ENCODE peak calls at places on chromosomes 3 and 15, in six cellular contexts. S is foreskin fibroblast, L is A549, M is fibroblast of mammary gland, W is tibial nerve, D is body of pancreas. A is an unnamed sample.

GRCh38 chr3:26963356-26963742 is 340.8 kb downstream of the LRRC3B start:
- DNase-seq in S (no peak), L (peak), W (no peak), M (no peak), D (no peak), A (no peak)

GRCh38 chr15:94298359-94298758 is 67.0 kb downstream of the MCTP2 start:
- DNase-seq in L (no peak), M (peak), W (no peak), D (no peak), S (no peak), A (no peak)

GRCh38 chr3:44045476-44046275 is 196.0 kb upstream of the TOPAZ1 start:
- DNase-seq in L (no peak), D (peak), M (no peak), S (no peak), W (no peak), A (no peak)

GRCh38 chr15:80944818-80945217 is 44.8 kb downstream of the MESD start:
- DNase-seq in M (no peak), L (no peak), D (no peak), W (no peak), S (no peak), A (peak)

GRCh38 chr3:124209426-124209825 is 217.5 kb upstream of the ROPN1 start:
- DNase-seq in L (no peak), S (no peak), W (no peak), D (no peak), M (no peak), A (no peak)

GRCh38 chr3:170277833-170278586 is 55.8 kb downstream of the PRKCI start:
- DNase-seq in L (no peak), M (no peak), W (no peak), D (no peak), S (no peak), A (no peak)

GRCh38 chr3:158097571-158098553 is 8.4 kb downstream of the SHOX2 start:
- DNase-seq in W (no peak), S (no peak), D (peak), M (no peak), L (peak), A (no peak)

GRCh38 chr3:65030847-65031463 is 343.2 kb upstream of the ADAMTS9 start:
- DNase-seq in D (no peak), S (peak), W (no peak), M (peak), L (peak), A (no peak)

GRCh38 chr3:187360523-187361060 is 7.6 kb upstream of the RTP4 start:
- DNase-seq in L (no peak), D (no peak), W (no peak), M (peak), S (no peak), A (no peak)

GRCh38 chr15:84606653-84607120 is 5.9 kb downstream of the ZSCAN2 start:
- DNase-seq in W (no peak), L (peak), D (peak), S (no peak), M (no peak), A (no peak)

GRCh38 chr15:41797194-41797593 is 22.9 kb downstream of the MAPKBP1 start:
- DNase-seq in M (no peak), D (no peak), S (no peak), L (no peak), W (no peak), A (no peak)

GRCh38 chr3:173109143-173109542 is 31.9 kb downstream of the SPATA16 start:
- DNase-seq in W (no peak), S (no peak), L (no peak), M (no peak), D (no peak), A (no peak)

GRCh38 chr3:133717424-133717823 is 28.8 kb upstream of the TF start:
- DNase-seq in D (no peak), M (no peak), S (no peak), L (no peak), W (no peak), A (no peak)

GRCh38 chr3:12775226-12775625 is 16.2 kb upstream of the TMEM40 start:
- DNase-seq in D (no peak), L (no peak), M (no peak), S (no peak), W (no peak), A (no peak)

GRCh38 chr3:159840900-159841299 is 147.7 kb upstream of the IL12A start:
- DNase-seq in S (no peak), D (no peak), L (peak), W (no peak), M (peak), A (no peak)

GRCh38 chr15:83207622-83208356 is at the start of gene HDGFL3:
- DNase-seq in W (peak), D (peak), S (peak), L (peak), M (peak), A (peak)

GRCh38 chr15:89389841-89390603 is 55.4 kb upstream of the POLG start:
- DNase-seq in L (no peak), W (no peak), D (no peak), M (no peak), S (no peak), A (no peak)

GRCh38 chr15:66619152-66619903 is 53.5 kb upstream of the LCTL start:
- DNase-seq in D (peak), M (peak), L (peak), S (peak), W (peak), A (peak)

GRCh38 chr3:197336348-197336747 is 37.9 kb upstream of the DLG1 start:
- DNase-seq in M (no peak), S (no peak), L (no peak), W (no peak), D (no peak), A (no peak)

GRCh38 chr3:126858887-126859286 is 124.0 kb upstream of the PLXNA1 start:
- DNase-seq in D (no peak), M (peak), S (peak), W (no peak), L (peak), A (no peak)

GRCh38 chr15:43492266-43492665 is 690 bp downstream of the TP53BP1 start:
- DNase-seq in L (no peak), S (no peak), D (no peak), M (no peak), W (no peak), A (no peak)

GRCh38 chr15:88537591-88538317 is 8.7 kb downstream of the DET1 start:
- DNase-seq in W (no peak), M (no peak), L (no peak), S (no peak), D (no peak), A (no peak)

GRCh38 chr3:58236527-58237237 is 910 bp upstream of the ABHD6 start:
- DNase-seq in S (no peak), L (no peak), W (no peak), M (no peak), D (no peak), A (no peak)

GRCh38 chr15:98674336-98674735 is 26.0 kb downstream of the IGF1R start:
- DNase-seq in L (no peak), D (peak), M (no peak), S (no peak), W (no peak), A (no peak)

GRCh38 chr15:89383635-89384604 is 49.3 kb upstream of the POLG start:
- DNase-seq in L (peak), W (peak), D (peak), S (no peak), M (peak), A (peak)

GRCh38 chr15:94535298-94536048 is 304.1 kb downstream of the MCTP2 start:
- DNase-seq in L (no peak), S (no peak), W (no peak), M (no peak), D (no peak), A (no peak)

GRCh38 chr15:44536298-44536961 is 517 bp upstream of the EIF3J start:
- DNase-seq in L (no peak), S (peak), W (peak), M (peak), D (peak), A (peak)

GRCh38 chr15:68582236-68582635 is 3.4 kb downstream of the CORO2B start:
- DNase-seq in L (no peak), S (no peak), D (no peak), W (no peak), M (no peak), A (no peak)

GRCh38 chr3:120528163-120528562 is 68.0 kb upstream of the NDUFB4 start:
- DNase-seq in M (no peak), D (no peak), W (no peak), L (no peak), S (no peak), A (no peak)

DNA sequence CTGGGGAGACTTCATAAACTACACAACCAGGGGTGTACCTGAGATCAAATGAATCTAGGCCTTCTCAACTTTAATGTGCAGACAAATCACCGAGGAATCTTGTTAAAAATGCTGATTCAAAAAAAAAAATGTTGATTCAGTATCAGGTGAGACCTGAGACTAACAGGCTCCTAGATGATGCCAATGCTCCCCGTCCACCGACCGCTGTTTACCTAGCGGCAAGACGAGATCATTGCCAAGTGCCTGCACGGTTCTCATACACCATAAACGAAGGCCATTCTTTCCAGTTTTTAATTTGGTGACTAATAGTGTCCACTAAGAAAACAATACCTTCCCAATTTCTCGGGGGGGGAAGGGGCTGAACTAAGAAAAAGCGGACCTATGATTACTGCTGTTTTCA is 2.5 kb upstream of the FSIP1 start:
- DNase-seq in L (no peak), D (peak), S (no peak), W (no peak), M (no peak), A (no peak)
- H3K4me3 ChIP-seq in L (no peak), D (no peak), S (peak), W (no peak), M (no peak), A (no peak)

GRCh38 chr3:46994801-46995731 is 15.6 kb downstream of the NBEAL2 start:
- DNase-seq in M (no peak), S (no peak), W (no peak), L (no peak), D (no peak), A (no peak)
- H3K4me3 ChIP-seq in M (no peak), S (no peak), W (no peak), L (no peak), D (no peak), A (no peak)

DNA sequence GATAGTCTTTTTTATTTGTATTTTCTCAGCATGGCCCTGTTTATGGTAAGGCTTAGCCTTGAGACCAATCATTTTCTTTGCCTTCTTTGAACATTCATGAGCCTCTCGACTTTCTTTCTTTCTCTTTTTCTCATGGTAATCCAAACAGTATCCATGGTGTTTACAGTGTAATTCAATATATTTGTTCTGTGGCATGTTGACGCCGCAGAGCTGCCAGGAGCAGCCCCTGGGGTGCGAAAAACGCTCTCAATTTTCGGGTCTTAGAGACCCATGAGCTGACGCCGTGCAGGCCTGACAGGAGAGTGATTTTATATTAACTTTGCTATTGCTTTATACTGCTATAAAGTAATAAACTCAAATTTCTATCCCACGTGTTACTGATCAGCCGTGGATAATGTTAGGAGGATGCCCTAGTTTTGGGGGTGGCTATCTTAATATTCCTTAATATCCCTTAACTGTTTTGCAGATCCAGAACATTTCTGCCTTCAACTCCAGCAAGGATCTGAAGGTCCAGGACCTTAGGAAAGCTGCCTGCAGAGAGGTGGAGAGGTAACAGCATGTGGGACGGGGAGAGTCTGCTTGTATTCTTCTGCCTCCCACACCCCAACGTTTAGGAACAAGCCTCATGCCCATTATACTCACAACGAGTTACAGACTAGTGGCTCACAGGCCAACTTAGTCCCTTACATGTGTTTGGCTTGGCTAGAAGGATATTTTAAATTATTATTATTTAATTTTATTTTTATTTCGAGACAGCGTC is 29.3 kb upstream of the MYO1E start:
- DNase-seq in W (no peak), S (no peak), L (no peak), M (no peak), D (no peak), A (no peak)
- H3K4me3 ChIP-seq in W (no peak), S (no peak), L (no peak), M (no peak), D (no peak), A (no peak)

GRCh38 chr15:58038426-58039106 is 26.9 kb downstream of the ALDH1A2 start:
- DNase-seq in M (peak), L (no peak), W (no peak), D (peak), S (peak), A (no peak)

GRCh38 chr15:58037902-58038301 is 27.6 kb downstream of the ALDH1A2 start:
- DNase-seq in L (no peak), S (no peak), M (no peak), D (no peak), W (no peak), A (no peak)

GRCh38 chr15:58039260-58040035 is 26.1 kb downstream of the ALDH1A2 start:
- DNase-seq in S (no peak), L (no peak), W (no peak), D (no peak), M (no peak), A (no peak)

GRCh38 chr15:58042006-58042405 is 23.5 kb downstream of the ALDH1A2 start:
- DNase-seq in S (no peak), W (no peak), L (no peak), D (no peak), M (no peak), A (no peak)

GRCh38 chr15:58040117-58040516 is 25.4 kb downstream of the ALDH1A2 start:
- DNase-seq in S (no peak), L (no peak), M (no peak), D (no peak), W (no peak), A (no peak)
- H3K4me3 ChIP-seq in S (no peak), L (no peak), M (no peak), D (no peak), W (no peak), A (no peak)

GRCh38 chr3:156747046-156747445 is 72.7 kb downstream of the TIPARP start:
- DNase-seq in M (no peak), S (no peak), L (no peak), D (no peak), W (no peak), A (no peak)

GRCh38 chr3:156749244-156749643 is 74.9 kb downstream of the TIPARP start:
- DNase-seq in L (no peak), S (peak), D (no peak), W (no peak), M (no peak), A (no peak)

GRCh38 chr3:156750874-156751245 is 75.3 kb upstream of the LEKR1 start:
- DNase-seq in D (no peak), W (no peak), S (peak), M (peak), L (no peak), A (no peak)

GRCh38 chr3:156750191-156750873 is 75.8 kb upstream of the LEKR1 start:
- DNase-seq in S (peak), L (no peak), W (no peak), M (peak), D (no peak), A (no peak)

DNA sequence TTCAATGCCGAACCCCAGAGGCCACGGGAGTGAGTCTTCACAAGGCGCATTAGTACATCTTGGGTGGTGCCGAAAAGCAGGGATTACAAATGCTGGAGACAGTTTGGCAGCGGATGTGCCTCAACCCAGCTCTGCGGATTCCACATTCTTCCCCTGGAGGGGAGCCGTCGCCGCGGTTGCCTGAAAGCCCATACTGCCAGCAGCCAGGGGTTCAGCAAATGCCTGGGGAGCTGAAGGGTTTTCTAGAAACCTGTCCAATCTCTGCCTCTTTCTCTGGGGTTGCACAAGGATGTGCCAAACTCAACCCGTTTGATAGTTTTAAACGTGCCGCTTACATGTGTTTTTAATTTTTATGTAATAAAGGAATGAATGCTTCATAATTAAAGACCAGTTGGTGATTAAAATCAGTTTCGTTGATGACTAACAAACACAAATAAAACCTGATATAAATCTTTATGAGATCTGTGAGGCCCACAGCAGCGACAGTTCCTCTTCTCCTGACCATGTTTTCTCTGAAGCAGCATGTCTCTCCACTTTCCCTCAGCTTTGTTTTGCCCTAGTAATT is 74.6 kb upstream of the LEKR1 start:
- DNase-seq in M (peak), W (peak), L (no peak), S (peak), D (no peak), A (peak)
- H3K4me3 ChIP-seq in M (peak), W (peak), L (no peak), S (peak), D (no peak), A (no peak)

GRCh38 chr15:52464478-52464877 is 64.2 kb downstream of the MYO5A start:
- DNase-seq in M (peak), S (no peak), D (no peak), W (no peak), L (no peak), A (no peak)

GRCh38 chr15:52462806-52463360 is 65.8 kb downstream of the MYO5A start:
- DNase-seq in W (no peak), M (no peak), L (no peak), D (no peak), S (no peak), A (no peak)

GRCh38 chr15:52463638-52464037 is 65.0 kb downstream of the MYO5A start:
- DNase-seq in L (peak), M (peak), S (peak), D (no peak), W (no peak), A (no peak)

GRCh38 chr15:52466134-52466701 is 62.5 kb downstream of the MYO5A start:
- DNase-seq in S (no peak), M (no peak), D (no peak), L (no peak), W (no peak), A (no peak)

GRCh38 chr15:52464040-52464439 is 64.6 kb downstream of the MYO5A start:
- DNase-seq in S (no peak), M (no peak), W (no peak), D (no peak), L (no peak), A (no peak)
- H3K4me3 ChIP-seq in S (no peak), M (no peak), W (no peak), D (no peak), L (no peak), A (no peak)